ENCODE peak calls at places on chromosomes 11 and 22, in eight cellular contexts. Y is head of caudate nucleus; E is neural crest cell; D is SW480; T is activated CD8-positive, alpha-beta T cell treated with anti-CD3 and anti-CD28 coated beads, Interleukin-2, amount 10 ng/mL, durations not matched to agents 7 days and 5 days; A is fibroblast of pulmonary artery; J is A172; N is suprapubic skin. L is an unnamed sample.

GRCh38 chr22:50262460-50262911 is 1.0 kb upstream of the MAPK12 start:
- DNase-seq in Y (no peak), E (no peak), D (peak; percentile 70), T (no peak), A (no peak), J (peak; percentile 66), N (no peak), L (no peak)

GRCh38 chr11:129723146-129723963 is 92.3 kb upstream of the TMEM45B start:
- DNase-seq in Y (no peak), E (no peak), D (no peak), T (no peak), A (no peak), J (no peak), N (peak; percentile 71), L (no peak)

GRCh38 chr22:30430933-30431332 is 5.4 kb downstream of the MTFP1 start:
- DNase-seq in Y (no peak), E (no peak), D (no peak), T (no peak), A (no peak), J (no peak), N (no peak), L (no peak)

GRCh38 chr11:14969922-14970323 is 2.2 kb downstream of the CALCA start:
- DNase-seq in Y (peak; percentile 35), E (peak; percentile 85), D (no peak), T (peak; percentile 71), A (peak; percentile 26), J (no peak), N (no peak), L (peak; percentile 48)

GRCh38 chr11:31815743-31816466 is 4.8 kb upstream of the PAX6 start:
- DNase-seq in Y (no peak), E (peak; percentile 10), D (peak; percentile 46), T (no peak), A (no peak), J (no peak), N (no peak), L (no peak)

GRCh38 chr11:118988280-118988679 is 9.7 kb upstream of the CENATAC start:
- DNase-seq in Y (no peak), E (no peak), D (no peak), T (no peak), A (no peak), J (no peak), N (no peak), L (no peak)

GRCh38 chr11:113419426-113420003 is 31.9 kb downstream of the ANKK1 start:
- DNase-seq in Y (no peak), E (no peak), D (no peak), T (no peak), A (no peak), J (no peak), N (no peak), L (no peak)

GRCh38 chr22:49535126-49535525 is 292.5 kb downstream of the BRD1 start:
- DNase-seq in Y (no peak), E (no peak), D (no peak), T (no peak), A (no peak), J (no peak), N (peak; percentile 62), L (no peak)

GRCh38 chr11:118609380-118610219 is 2.2 kb downstream of the PHLDB1 start:
- DNase-seq in Y (peak; percentile 86), E (no peak), D (no peak), T (peak; percentile 36), A (peak; percentile 42), J (no peak), N (peak; percentile 78), L (peak; percentile 51)

GRCh38 chr11:43392713-43393112 is 34.0 kb downstream of the TTC17 start:
- DNase-seq in Y (no peak), E (no peak), D (no peak), T (peak; percentile 35), A (no peak), J (no peak), N (no peak), L (no peak)

GRCh38 chr11:129750343-129751292 is 65.0 kb upstream of the TMEM45B start:
- DNase-seq in Y (peak; percentile 91), E (peak; percentile 84), D (peak; percentile 68), T (peak; percentile 81), A (peak; percentile 81), J (peak; percentile 23), N (no peak), L (peak; percentile 84)

GRCh38 chr22:41360126-41360525 is 21.6 kb upstream of the TEF start:
- DNase-seq in Y (no peak), E (no peak), D (no peak), T (no peak), A (no peak), J (no peak), N (no peak), L (no peak)

GRCh38 chr11:8291421-8292350 is 28.0 kb upstream of the LMO1 start:
- DNase-seq in Y (no peak), E (no peak), D (no peak), T (no peak), A (no peak), J (no peak), N (peak; percentile 56), L (no peak)

GRCh38 chr22:43881091-43882061 is 10.4 kb downstream of the PNPLA5 start:
- DNase-seq in Y (no peak), E (no peak), D (no peak), T (no peak), A (no peak), J (no peak), N (no peak), L (no peak)

GRCh38 chr11:95968585-95968984 is 44.7 kb upstream of the MTMR2 start:
- DNase-seq in Y (no peak), E (no peak), D (no peak), T (no peak), A (peak; percentile 27), J (no peak), N (no peak), L (peak; percentile 40)

GRCh38 chr11:70606951-70607330 is 208.6 kb downstream of the CTTN start:
- DNase-seq in Y (no peak), E (no peak), D (no peak), T (no peak), A (no peak), J (no peak), N (no peak), L (no peak)

GRCh38 chr11:8336356-8337114 is 72.9 kb upstream of the LMO1 start:
- DNase-seq in Y (no peak), E (no peak), D (no peak), T (no peak), A (no peak), J (no peak), N (no peak), L (no peak)

GRCh38 chr22:45163074-45163416 is 680 bp upstream of the NUP50 start:
- DNase-seq in Y (no peak), E (no peak), D (peak; percentile 51), T (peak; percentile 42), A (peak; percentile 48), J (no peak), N (no peak), L (peak; percentile 56)

GRCh38 chr22:45511847-45512261 is 9.2 kb downstream of the FBLN1 start:
- DNase-seq in Y (no peak), E (no peak), D (no peak), T (no peak), A (peak; percentile 80), J (peak; percentile 37), N (no peak), L (no peak)

GRCh38 chr11:105092255-105093239 is 47.0 kb downstream of the CARD18 start:
- DNase-seq in Y (no peak), E (no peak), D (no peak), T (no peak), A (no peak), J (no peak), N (no peak), L (no peak)

GRCh38 chr11:10444725-10445286 is 10.3 kb upstream of the AMPD3 start:
- DNase-seq in Y (no peak), E (no peak), D (no peak), T (peak; percentile 22), A (no peak), J (no peak), N (no peak), L (no peak)

GRCh38 chr22:46522743-46523300 is 14.6 kb downstream of the CELSR1 start:
- DNase-seq in Y (no peak), E (no peak), D (peak; percentile 67), T (no peak), A (no peak), J (no peak), N (no peak), L (no peak)

GRCh38 chr22:17120281-17120680 is 879 bp downstream of the TMEM121B start:
- DNase-seq in Y (no peak), E (peak; percentile 59), D (peak; percentile 27), T (peak; percentile 72), A (peak; percentile 53), J (peak; percentile 4), N (no peak), L (peak; percentile 69)

GRCh38 chr11:11584446-11584810 is 37.4 kb downstream of the GALNT18 start:
- DNase-seq in Y (no peak), E (no peak), D (peak; percentile 15), T (no peak), A (peak; percentile 27), J (peak; percentile 85), N (no peak), L (peak; percentile 44)